ENCODE peak calls at places on chromosomes 4 and X, in seven cellular contexts. One of them, this sample, is unnamed.
A peak's percentile ranks its signal among the peaks of the same experiment; 100 is the strongest.

GRCh38 chr4:108360857-108361820 is 192.4 kb upstream of the LEF1 start:
- DNase-seq in foreskin melanocyte: peak; percentile 85
- DNase-seq in head of caudate nucleus: no peak
- DNase-seq in heart left ventricle: peak; percentile 19
- DNase-seq in HuH-7.5: no peak
- DNase-seq in NCI-H2081: no peak
- DNase-seq in mucosa of descending colon: no peak
- DNase-seq in this sample: no peak

GRCh38 chr4:153222162-153222789 is 18.0 kb downstream of the TRIM2 start:
- DNase-seq in foreskin melanocyte: peak; percentile 73
- DNase-seq in head of caudate nucleus: peak; percentile 68
- DNase-seq in heart left ventricle: peak; percentile 62
- DNase-seq in HuH-7.5: peak; percentile 46
- DNase-seq in NCI-H2081: peak; percentile 18
- DNase-seq in mucosa of descending colon: no peak
- DNase-seq in this sample: peak; percentile 59

GRCh38 chr4:100823066-100823992 is 305.5 kb upstream of the EMCN start:
- DNase-seq in foreskin melanocyte: peak; percentile 70
- DNase-seq in head of caudate nucleus: no peak
- DNase-seq in heart left ventricle: no peak
- DNase-seq in HuH-7.5: no peak
- DNase-seq in NCI-H2081: no peak
- DNase-seq in mucosa of descending colon: no peak
- DNase-seq in this sample: no peak

GRCh38 chr4:78534286-78534955 is 17.1 kb upstream of the ANXA3 start:
- DNase-seq in foreskin melanocyte: peak; percentile 81
- DNase-seq in head of caudate nucleus: no peak
- DNase-seq in heart left ventricle: no peak
- DNase-seq in HuH-7.5: no peak
- DNase-seq in NCI-H2081: no peak
- DNase-seq in mucosa of descending colon: no peak
- DNase-seq in this sample: peak; percentile 31

GRCh38 chr4:129614581-129614980 is 518.6 kb downstream of the C4orf33 start:
- DNase-seq in foreskin melanocyte: no peak
- DNase-seq in head of caudate nucleus: no peak
- DNase-seq in heart left ventricle: no peak
- DNase-seq in HuH-7.5: no peak
- DNase-seq in NCI-H2081: no peak
- DNase-seq in mucosa of descending colon: no peak
- DNase-seq in this sample: no peak

GRCh38 chr4:63296773-63297172 is 1112.5 kb downstream of the TECRL start:
- DNase-seq in foreskin melanocyte: no peak
- DNase-seq in head of caudate nucleus: no peak
- DNase-seq in heart left ventricle: no peak
- DNase-seq in HuH-7.5: no peak
- DNase-seq in NCI-H2081: no peak
- DNase-seq in mucosa of descending colon: no peak
- DNase-seq in this sample: no peak

GRCh38 chrX:72108666-72109065 is 23.0 kb downstream of the RTL5 start:
- DNase-seq in foreskin melanocyte: no peak
- DNase-seq in head of caudate nucleus: no peak
- DNase-seq in heart left ventricle: no peak
- DNase-seq in HuH-7.5: no peak
- DNase-seq in NCI-H2081: no peak
- DNase-seq in mucosa of descending colon: no peak
- DNase-seq in this sample: no peak

GRCh38 chr4:137000432-137000831 is 531.9 kb downstream of the PCDH18 start:
- DNase-seq in foreskin melanocyte: no peak
- DNase-seq in head of caudate nucleus: no peak
- DNase-seq in heart left ventricle: no peak
- DNase-seq in HuH-7.5: no peak
- DNase-seq in NCI-H2081: no peak
- DNase-seq in mucosa of descending colon: peak; percentile 20
- DNase-seq in this sample: no peak

GRCh38 chrX:118352566-118352965 is 6.7 kb downstream of the WDR44 start:
- DNase-seq in foreskin melanocyte: no peak
- DNase-seq in head of caudate nucleus: no peak
- DNase-seq in heart left ventricle: no peak
- DNase-seq in HuH-7.5: no peak
- DNase-seq in NCI-H2081: no peak
- DNase-seq in mucosa of descending colon: no peak
- DNase-seq in this sample: no peak

GRCh38 chr4:6076391-6076790 is 58.2 kb upstream of the C4orf50 start:
- DNase-seq in foreskin melanocyte: no peak
- DNase-seq in head of caudate nucleus: no peak
- DNase-seq in heart left ventricle: no peak
- DNase-seq in HuH-7.5: no peak
- DNase-seq in NCI-H2081: no peak
- DNase-seq in mucosa of descending colon: no peak
- DNase-seq in this sample: no peak

GRCh38 chr4:4386296-4386735 is 586 bp upstream of the NSG1 start:
- DNase-seq in foreskin melanocyte: no peak
- DNase-seq in head of caudate nucleus: peak; percentile 72
- DNase-seq in heart left ventricle: no peak
- DNase-seq in HuH-7.5: no peak
- DNase-seq in NCI-H2081: no peak
- DNase-seq in mucosa of descending colon: no peak
- DNase-seq in this sample: no peak

GRCh38 chr4:159981457-159981856 is 878.6 kb downstream of the RAPGEF2 start:
- DNase-seq in foreskin melanocyte: no peak
- DNase-seq in head of caudate nucleus: no peak
- DNase-seq in heart left ventricle: no peak
- DNase-seq in HuH-7.5: no peak
- DNase-seq in NCI-H2081: no peak
- DNase-seq in mucosa of descending colon: no peak
- DNase-seq in this sample: no peak

GRCh38 chr4:5032825-5033224 is 13.6 kb upstream of the CYTL1 start:
- DNase-seq in foreskin melanocyte: no peak
- DNase-seq in head of caudate nucleus: no peak
- DNase-seq in heart left ventricle: no peak
- DNase-seq in HuH-7.5: no peak
- DNase-seq in NCI-H2081: no peak
- DNase-seq in mucosa of descending colon: no peak
- DNase-seq in this sample: no peak

GRCh38 chrX:18617351-18617750 is 54.6 kb downstream of the RS1 start:
- DNase-seq in foreskin melanocyte: peak; percentile 26
- DNase-seq in head of caudate nucleus: no peak
- DNase-seq in heart left ventricle: no peak
- DNase-seq in HuH-7.5: no peak
- DNase-seq in NCI-H2081: no peak
- DNase-seq in mucosa of descending colon: no peak
- DNase-seq in this sample: no peak

GRCh38 chr4:178415925-178416324 is 973.7 kb upstream of the AGA start:
- DNase-seq in foreskin melanocyte: no peak
- DNase-seq in head of caudate nucleus: no peak
- DNase-seq in heart left ventricle: no peak
- DNase-seq in HuH-7.5: no peak
- DNase-seq in NCI-H2081: no peak
- DNase-seq in mucosa of descending colon: no peak
- DNase-seq in this sample: no peak

GRCh38 chrX:149497626-149498025 is 7.5 kb downstream of the IDS start:
- DNase-seq in foreskin melanocyte: no peak
- DNase-seq in head of caudate nucleus: no peak
- DNase-seq in heart left ventricle: no peak
- DNase-seq in HuH-7.5: no peak
- DNase-seq in NCI-H2081: no peak
- DNase-seq in mucosa of descending colon: no peak
- DNase-seq in this sample: no peak

GRCh38 chrX:106927700-106928099 is 7.5 kb downstream of the CLDN2 start:
- DNase-seq in foreskin melanocyte: no peak
- DNase-seq in head of caudate nucleus: no peak
- DNase-seq in heart left ventricle: no peak
- DNase-seq in HuH-7.5: no peak
- DNase-seq in NCI-H2081: no peak
- DNase-seq in mucosa of descending colon: no peak
- DNase-seq in this sample: no peak

GRCh38 chr4:183600189-183600685 is 58.7 kb downstream of the RWDD4 start:
- DNase-seq in foreskin melanocyte: no peak
- DNase-seq in head of caudate nucleus: no peak
- DNase-seq in heart left ventricle: no peak
- DNase-seq in HuH-7.5: no peak
- DNase-seq in NCI-H2081: no peak
- DNase-seq in mucosa of descending colon: no peak
- DNase-seq in this sample: no peak

GRCh38 chr4:125639182-125639621 is 324.4 kb downstream of the FAT4 start:
- DNase-seq in foreskin melanocyte: no peak
- DNase-seq in head of caudate nucleus: no peak
- DNase-seq in heart left ventricle: peak; percentile 22
- DNase-seq in HuH-7.5: no peak
- DNase-seq in NCI-H2081: no peak
- DNase-seq in mucosa of descending colon: no peak
- DNase-seq in this sample: no peak

This sample was measured in globus pallidus.